ENCODE peak calls at places on chromosomes 3 and 15, in ten cellular contexts. C, P, S, X, O, F, E, M, Z and W are unnamed samples.

GRCh38 chr15:84098604-84099003 is 137.0 kb upstream of the GOLGA6L4 start:
- DNase-seq in P (no peak), O (no peak), S (no peak), C (no peak), X (no peak), M (no peak), E (no peak), Z (no peak), F (no peak), W (no peak)

GRCh38 chr15:22241451-22241850 is 161.1 kb downstream of the OR4M2 start:
- DNase-seq in O (no peak), E (no peak), X (no peak), P (no peak), S (no peak), C (no peak), Z (no peak), M (no peak), F (no peak), W (no peak)

GRCh38 chr3:183560607-183561006 is 5.1 kb upstream of the KLHL6 start:
- DNase-seq in P (peak), F (no peak), O (peak), E (no peak), X (no peak), Z (no peak), S (peak), C (no peak), M (peak), W (no peak)

GRCh38 chr15:83206971-83207621 is 527 bp downstream of the HDGFL3 start:
- DNase-seq in E (peak), F (no peak), S (peak), O (peak), Z (no peak), M (peak), X (no peak), C (peak), P (no peak), W (no peak)

GRCh38 chr3:190101320-190102117 is 19.2 kb downstream of the P3H2 start:
- DNase-seq in C (no peak), X (no peak), P (no peak), M (no peak), Z (peak), E (no peak), O (peak), S (peak), F (no peak), W (peak)

GRCh38 chr3:33577173-33577572 is 137.0 kb upstream of the UBP1 start:
- DNase-seq in Z (no peak), P (no peak), S (no peak), M (no peak), E (no peak), X (no peak), F (no peak), O (no peak), C (no peak), W (no peak)

GRCh38 chr3:189316296-189317019 is 144.7 kb downstream of the TPRG1 start:
- DNase-seq in E (no peak), F (no peak), C (no peak), Z (no peak), O (no peak), S (no peak), M (no peak), X (no peak), P (no peak), W (no peak)

GRCh38 chr3:7207092-7207491 is 346.2 kb downstream of the GRM7 start:
- DNase-seq in S (no peak), X (no peak), O (peak), C (no peak), F (no peak), M (no peak), Z (no peak), E (no peak), P (no peak), W (no peak)

GRCh38 chr3:9169951-9170850 is 79.2 kb downstream of the SRGAP3 start:
- DNase-seq in F (no peak), M (no peak), Z (no peak), S (no peak), E (no peak), P (no peak), X (no peak), O (no peak), C (no peak), W (no peak)

GRCh38 chr3:112847692-112848091 is 1.0 kb upstream of the CD200R1L start:
- DNase-seq in E (no peak), O (peak), C (no peak), P (peak), Z (no peak), S (no peak), F (no peak), X (no peak), M (no peak), W (no peak)

GRCh38 chr3:4687167-4687566 is 194.0 kb downstream of the ITPR1 start:
- DNase-seq in C (no peak), Z (no peak), X (no peak), F (no peak), E (no peak), M (no peak), O (no peak), S (no peak), P (no peak), W (no peak)

GRCh38 chr3:69855436-69856162 is 116.3 kb downstream of the MITF start:
- DNase-seq in Z (no peak), E (no peak), P (no peak), F (no peak), S (peak), C (no peak), M (no peak), X (no peak), O (no peak), W (peak)

GRCh38 chr3:164208026-164208425 is 870.3 kb downstream of the SI start:
- DNase-seq in P (no peak), X (no peak), Z (no peak), M (no peak), S (no peak), C (no peak), E (no peak), F (no peak), O (no peak), W (no peak)

GRCh38 chr15:79418693-79419279 is 13.3 kb upstream of the MINAR1 start:
- DNase-seq in F (no peak), O (no peak), X (no peak), P (no peak), S (no peak), M (no peak), Z (no peak), C (no peak), E (no peak), W (no peak)

GRCh38 chr3:16550676-16551341 is 37.3 kb upstream of the RFTN1 start:
- DNase-seq in X (peak), M (peak), S (peak), E (no peak), O (peak), C (no peak), P (peak), Z (peak), F (peak), W (peak)

GRCh38 chr3:42778644-42779043 is 5.6 kb upstream of the CCDC13 start:
- DNase-seq in P (no peak), Z (peak), S (no peak), C (no peak), F (no peak), X (no peak), M (no peak), O (no peak), E (no peak), W (no peak)

GRCh38 chr3:194136519-194137313 is 768 bp downstream of the HES1 start:
- DNase-seq in P (no peak), Z (peak), X (peak), O (no peak), E (no peak), C (peak), S (peak), M (no peak), F (peak), W (no peak)

GRCh38 chr15:52783929-52784798 is 6.0 kb downstream of the ONECUT1 start:
- DNase-seq in C (no peak), X (no peak), F (no peak), Z (no peak), S (peak), E (no peak), P (peak), O (peak), M (no peak), W (no peak)

GRCh38 chr3:156291269-156292123 is 171.1 kb downstream of the KCNAB1 start:
- DNase-seq in S (no peak), Z (no peak), M (no peak), C (no peak), P (no peak), F (no peak), O (no peak), X (no peak), E (no peak), W (no peak)

GRCh38 chr3:46998121-46998851 is 18.8 kb downstream of the NBEAL2 start:
- DNase-seq in C (no peak), E (peak), F (no peak), Z (no peak), O (peak), S (peak), P (peak), X (peak), M (peak), W (no peak)

GRCh38 chr15:96462768-96463167 is 132.3 kb downstream of the NR2F2 start:
- DNase-seq in O (no peak), S (peak), M (no peak), Z (peak), X (no peak), P (no peak), E (no peak), F (no peak), C (no peak), W (no peak)

GRCh38 chr3:13891492-13892073 is 11.7 kb upstream of the WNT7A start:
- DNase-seq in F (no peak), C (no peak), O (no peak), P (no peak), M (no peak), X (no peak), S (no peak), Z (no peak), E (no peak), W (no peak)

GRCh38 chr3:76753599-76753998 is 286.3 kb upstream of the ROBO2 start:
- DNase-seq in P (no peak), F (no peak), O (no peak), M (no peak), Z (no peak), S (no peak), C (no peak), X (no peak), E (no peak), W (no peak)

GRCh38 chr3:177191108-177191779 is 6.0 kb downstream of the TBL1XR1 start:
- DNase-seq in X (no peak), O (no peak), Z (no peak), M (no peak), S (no peak), E (no peak), F (no peak), C (no peak), P (no peak), W (no peak)

GRCh38 chr3:138657508-138657907 is 48.9 kb downstream of the FAIM start:
- DNase-seq in S (no peak), Z (no peak), F (no peak), C (no peak), M (no peak), P (no peak), X (no peak), E (no peak), O (no peak), W (no peak)

GRCh38 chr3:14157951-14158350 is 20.4 kb downstream of the XPC start:
- DNase-seq in P (no peak), Z (no peak), C (no peak), F (no peak), S (no peak), E (no peak), O (no peak), X (no peak), M (no peak), W (no peak)

GRCh38 chr3:124887177-124887995 is at the start of gene ITGB5:
- DNase-seq in M (peak), O (peak), F (no peak), S (peak), P (no peak), C (peak), E (peak), X (no peak), Z (peak), W (peak)

GRCh38 chr3:136860541-136860940 is 1.5 kb upstream of the NCK1 start:
- DNase-seq in S (no peak), C (no peak), X (no peak), P (no peak), M (no peak), O (peak), E (no peak), Z (no peak), F (no peak), W (no peak)

GRCh38 chr3:151774235-151774634 is 39.7 kb upstream of the AADAC start:
- DNase-seq in M (no peak), F (no peak), O (no peak), S (no peak), C (no peak), P (no peak), E (no peak), Z (no peak), X (no peak), W (no peak)

GRCh38 chr15:63855735-63856134 is 22.0 kb upstream of the HERC1 start:
- DNase-seq in X (no peak), S (no peak), E (no peak), O (no peak), Z (no peak), C (no peak), F (no peak), P (no peak), M (no peak), W (no peak)
- TF ChIP-seq CTCF in X (no peak), S (no peak), E (no peak), O (no peak), Z (no peak), C (no peak), F (no peak), P (no peak), M (no peak), W (no peak)

GRCh38 chr3:10299175-10299574 is 6.4 kb upstream of the GHRL start:
- DNase-seq in Z (no peak), S (no peak), F (no peak), E (no peak), X (no peak), O (no peak), C (no peak), P (no peak), M (no peak), W (no peak)
- TF ChIP-seq CTCF in Z (no peak), S (no peak), F (peak), E (peak), X (no peak), O (no peak), C (no peak), P (no peak), M (no peak), W (no peak)

GRCh38 chr15:68261241-68261640 is 16.3 kb upstream of the FEM1B start:
- DNase-seq in P (no peak), C (no peak), O (no peak), E (no peak), F (no peak), M (no peak), Z (no peak), S (no peak), X (no peak), W (no peak)

GRCh38 chr15:68258684-68259083 is 18.9 kb upstream of the FEM1B start:
- DNase-seq in C (no peak), X (no peak), Z (no peak), P (peak), O (no peak), S (no peak), F (no peak), M (no peak), E (no peak), W (no peak)

GRCh38 chr15:68252925-68253534 is 23.5 kb upstream of the CLN6 start:
- DNase-seq in S (peak), P (peak), F (peak), M (peak), Z (peak), X (no peak), E (no peak), O (peak), C (no peak), W (peak)

GRCh38 chr15:68259883-68260282 is 17.7 kb upstream of the FEM1B start:
- DNase-seq in O (no peak), M (no peak), X (no peak), P (no peak), F (no peak), E (no peak), S (no peak), C (no peak), Z (no peak), W (no peak)

GRCh38 chr15:68256675-68257450 is 20.7 kb upstream of the FEM1B start:
- DNase-seq in P (peak), Z (peak), X (no peak), M (no peak), E (peak), O (peak), C (peak), F (peak), S (peak), W (peak)
- TF ChIP-seq CTCF in P (no peak), Z (no peak), X (no peak), M (no peak), E (peak), O (no peak), C (no peak), F (no peak), S (no peak), W (no peak)

DNA sequence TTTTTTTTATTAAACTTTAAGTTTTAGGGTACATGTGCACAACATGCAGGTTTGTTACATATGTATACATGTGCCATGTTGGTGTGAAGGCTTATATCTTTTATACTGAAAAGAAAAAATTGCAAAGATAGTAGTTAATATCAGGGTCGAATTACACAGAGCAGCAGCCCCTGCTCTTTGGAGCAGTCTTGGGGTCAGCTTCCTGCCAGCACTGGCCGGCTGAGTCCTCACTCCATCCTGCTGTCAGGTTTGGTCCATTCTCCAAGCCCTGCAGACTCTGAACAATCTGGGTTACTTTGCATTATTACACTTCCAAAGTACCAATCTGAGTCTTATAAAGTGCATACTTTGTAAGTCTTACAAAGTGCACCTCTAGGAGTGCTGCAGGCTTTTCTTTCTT is 66.0 kb downstream of the COL8A1 start:
- DNase-seq in E (no peak), F (no peak), Z (no peak), S (no peak), M (no peak), O (no peak), C (no peak), P (no peak), X (no peak), W (no peak)
- TF ChIP-seq CTCF in E (no peak), F (no peak), Z (no peak), S (no peak), M (no peak), O (no peak), C (no peak), P (no peak), X (no peak), W (no peak)

GRCh38 chr15:58761010-58761388 is 10.1 kb upstream of the MINDY2 start:
- DNase-seq in X (no peak), S (no peak), P (peak), C (no peak), Z (no peak), O (no peak), E (no peak), F (no peak), M (no peak), W (no peak)

GRCh38 chr15:58755956-58756355 is 6.4 kb upstream of the ADAM10 start:
- DNase-seq in F (no peak), X (no peak), P (no peak), C (no peak), M (no peak), S (no peak), E (no peak), O (no peak), Z (no peak), W (no peak)

GRCh38 chr15:58760385-58761009 is 10.6 kb upstream of the MINDY2 start:
- DNase-seq in M (no peak), F (no peak), O (no peak), C (no peak), Z (no peak), E (no peak), P (no peak), X (no peak), S (no peak), W (no peak)

GRCh38 chr15:58755350-58755749 is 5.8 kb upstream of the ADAM10 start:
- DNase-seq in C (no peak), O (no peak), F (no peak), S (no peak), E (no peak), M (no peak), P (no peak), X (no peak), Z (no peak), W (no peak)

DNA sequence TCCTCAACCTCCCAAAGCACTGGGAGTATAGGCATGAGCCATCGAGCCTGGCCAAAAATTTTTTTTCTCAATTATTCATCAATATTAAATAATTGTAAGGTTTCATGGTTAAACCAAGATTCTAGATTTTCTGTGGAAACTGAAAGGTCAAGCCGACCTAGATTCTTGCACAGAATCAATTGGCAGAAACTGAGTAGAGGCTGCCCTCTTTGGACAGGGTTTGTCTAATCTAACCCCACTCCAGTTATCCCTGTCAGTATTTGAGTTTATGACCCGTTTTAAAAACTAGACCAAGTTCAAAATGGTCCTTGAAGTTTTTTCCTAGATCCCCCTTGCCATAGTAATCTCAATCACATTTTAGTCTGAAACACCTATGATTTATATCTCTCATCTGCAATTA is 8.6 kb upstream of the ADAM10 start:
- DNase-seq in M (peak), F (no peak), C (no peak), E (no peak), S (no peak), Z (no peak), X (no peak), O (peak), P (no peak), W (no peak)
- TF ChIP-seq CTCF in M (peak), F (peak), C (no peak), E (peak), S (no peak), Z (peak), X (no peak), O (peak), P (no peak), W (peak)

DNA sequence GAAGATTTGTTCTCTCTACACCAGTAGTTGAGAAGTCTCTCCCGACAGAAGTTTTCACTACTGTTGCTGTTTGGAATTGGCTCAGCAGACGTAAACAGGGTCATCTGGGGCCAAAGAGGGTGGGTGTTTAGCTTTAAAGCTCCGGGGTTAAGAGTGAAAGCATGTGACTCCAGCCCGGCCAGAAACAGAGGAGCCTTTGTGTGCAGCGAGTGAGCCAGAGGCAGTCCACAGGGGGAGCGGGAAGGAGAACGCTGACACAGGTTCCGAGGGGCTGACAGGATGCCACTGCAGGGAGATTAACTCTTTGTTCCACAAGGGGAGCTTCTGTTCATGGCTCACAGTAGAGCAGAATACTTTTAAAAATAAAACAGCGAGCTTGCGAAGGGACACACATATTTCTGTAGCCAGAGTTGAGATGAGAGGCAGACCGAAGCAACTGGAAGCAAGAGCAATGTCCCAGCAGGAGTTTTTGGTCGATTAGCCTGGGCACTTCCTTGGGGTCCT is 26.9 kb downstream of the BMF start:
- DNase-seq in X (no peak), Z (peak), P (no peak), E (no peak), M (no peak), O (no peak), C (no peak), F (no peak), S (peak), W (no peak)
- TF ChIP-seq CTCF in X (no peak), Z (peak), P (no peak), E (peak), M (no peak), O (no peak), C (no peak), F (no peak), S (no peak), W (peak)

GRCh38 chr3:22977650-22978289 is 225.4 kb upstream of the UBE2E2 start:
- DNase-seq in Z (no peak), M (peak), X (no peak), E (no peak), O (peak), S (no peak), C (no peak), P (no peak), F (no peak), W (no peak)
- TF ChIP-seq CTCF in Z (no peak), M (no peak), X (no peak), E (no peak), O (no peak), S (no peak), C (no peak), P (no peak), F (no peak), W (no peak)

DNA sequence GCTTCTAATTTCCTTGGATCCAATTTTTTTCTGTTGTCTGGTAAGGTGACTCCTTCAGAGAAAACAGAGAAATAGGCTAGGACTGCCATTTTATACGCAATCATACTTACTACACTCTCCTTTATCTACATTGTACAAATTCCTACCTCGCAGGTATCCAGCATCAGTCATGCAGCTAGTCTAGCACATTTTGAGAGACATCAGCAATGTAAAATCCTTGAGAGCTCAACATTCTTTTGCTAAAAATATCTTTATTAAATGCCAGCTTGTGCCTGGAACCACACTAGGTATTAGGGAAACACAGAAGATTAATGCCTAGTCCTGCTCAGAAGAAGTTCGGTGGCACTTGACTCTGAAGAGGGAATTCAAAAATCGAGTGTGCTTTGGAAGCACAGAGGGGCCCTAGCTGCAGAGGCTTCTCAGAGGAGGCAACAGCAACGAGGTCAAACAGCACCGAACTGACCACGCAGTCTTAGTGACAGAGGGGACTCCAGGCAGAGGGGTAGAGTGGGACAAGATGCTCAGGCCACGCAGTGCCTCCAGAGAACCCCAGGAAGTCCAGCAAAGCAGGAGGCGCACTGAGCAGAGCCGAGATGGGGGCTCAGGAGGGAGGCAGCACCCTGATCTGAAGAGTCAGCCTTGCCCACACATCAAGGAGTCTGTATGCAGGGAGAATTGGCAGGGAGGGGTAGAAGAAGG is 3.5 kb downstream of the FAM174B start:
- DNase-seq in Z (no peak), P (no peak), O (no peak), M (no peak), S (no peak), X (no peak), E (no peak), C (no peak), F (no peak), W (no peak)
- TF ChIP-seq CTCF in Z (no peak), P (no peak), O (no peak), M (no peak), S (no peak), X (no peak), E (no peak), C (no peak), F (no peak), W (no peak)